ENCODE peak calls at places on chromosomes 2 and 18, in seven cellular contexts. One of them, this sample, is unnamed.

GRCh38 chr2:69177063-69177771 is 164.2 kb downstream of the ANTXR1 start:
- DNase-seq in CD8-positive, alpha-beta memory T cell: no peak
- DNase-seq in fibroblast of mammary gland: peak; percentile 88
- DNase-seq in tibial nerve: peak; percentile 31
- DNase-seq in uterus: peak; percentile 76
- DNase-seq in dorsolateral prefrontal cortex: peak; percentile 19
- DNase-seq in WERI-Rb-1: peak; percentile 93
- DNase-seq in this sample: no peak

GRCh38 chr18:79832169-79832568 is 34.4 kb downstream of the KCNG2 start:
- DNase-seq in CD8-positive, alpha-beta memory T cell: no peak
- DNase-seq in fibroblast of mammary gland: no peak
- DNase-seq in tibial nerve: no peak
- DNase-seq in uterus: no peak
- DNase-seq in dorsolateral prefrontal cortex: no peak
- DNase-seq in WERI-Rb-1: no peak
- DNase-seq in this sample: no peak

GRCh38 chr2:70671059-70671685 is 96.8 kb downstream of the ADD2 start:
- DNase-seq in CD8-positive, alpha-beta memory T cell: no peak
- DNase-seq in fibroblast of mammary gland: peak; percentile 7
- DNase-seq in tibial nerve: no peak
- DNase-seq in uterus: no peak
- DNase-seq in dorsolateral prefrontal cortex: no peak
- DNase-seq in WERI-Rb-1: no peak
- DNase-seq in this sample: no peak

GRCh38 chr2:26245810-26246209 is 1.1 kb downstream of the HADHB start:
- DNase-seq in CD8-positive, alpha-beta memory T cell: no peak
- DNase-seq in fibroblast of mammary gland: peak; percentile 30
- DNase-seq in tibial nerve: no peak
- DNase-seq in uterus: no peak
- DNase-seq in dorsolateral prefrontal cortex: no peak
- DNase-seq in WERI-Rb-1: no peak
- DNase-seq in this sample: no peak

GRCh38 chr2:215019085-215019484 is 119.3 kb downstream of the ABCA12 start:
- DNase-seq in CD8-positive, alpha-beta memory T cell: no peak
- DNase-seq in fibroblast of mammary gland: no peak
- DNase-seq in tibial nerve: no peak
- DNase-seq in uterus: no peak
- DNase-seq in dorsolateral prefrontal cortex: no peak
- DNase-seq in WERI-Rb-1: no peak
- DNase-seq in this sample: no peak

GRCh38 chr2:197863744-197864143 is 59.4 kb downstream of the PLCL1 start:
- DNase-seq in CD8-positive, alpha-beta memory T cell: no peak
- DNase-seq in fibroblast of mammary gland: no peak
- DNase-seq in tibial nerve: no peak
- DNase-seq in uterus: no peak
- DNase-seq in dorsolateral prefrontal cortex: no peak
- DNase-seq in WERI-Rb-1: no peak
- DNase-seq in this sample: no peak

GRCh38 chr2:39731546-39731945 is 47.5 kb downstream of the THUMPD2 start:
- DNase-seq in CD8-positive, alpha-beta memory T cell: no peak
- DNase-seq in fibroblast of mammary gland: no peak
- DNase-seq in tibial nerve: no peak
- DNase-seq in uterus: no peak
- DNase-seq in dorsolateral prefrontal cortex: no peak
- DNase-seq in WERI-Rb-1: no peak
- DNase-seq in this sample: no peak

GRCh38 chr2:240021488-240022104 is 3.5 kb downstream of the NDUFA10 start:
- DNase-seq in CD8-positive, alpha-beta memory T cell: peak; percentile 45
- DNase-seq in fibroblast of mammary gland: peak; percentile 52
- DNase-seq in tibial nerve: peak; percentile 51
- DNase-seq in uterus: peak; percentile 37
- DNase-seq in dorsolateral prefrontal cortex: peak; percentile 70
- DNase-seq in WERI-Rb-1: peak; percentile 80
- DNase-seq in this sample: peak; percentile 53

GRCh38 chr18:58526425-58527115 is 102.3 kb downstream of the ALPK2 start:
- DNase-seq in CD8-positive, alpha-beta memory T cell: no peak
- DNase-seq in fibroblast of mammary gland: no peak
- DNase-seq in tibial nerve: no peak
- DNase-seq in uterus: no peak
- DNase-seq in dorsolateral prefrontal cortex: no peak
- DNase-seq in WERI-Rb-1: no peak
- DNase-seq in this sample: no peak

GRCh38 chr2:8170552-8170951 is 511.3 kb upstream of the ID2 start:
- DNase-seq in CD8-positive, alpha-beta memory T cell: no peak
- DNase-seq in fibroblast of mammary gland: no peak
- DNase-seq in tibial nerve: no peak
- DNase-seq in uterus: no peak
- DNase-seq in dorsolateral prefrontal cortex: no peak
- DNase-seq in WERI-Rb-1: peak; percentile 76
- DNase-seq in this sample: no peak

GRCh38 chr2:127067620-127068350 is 39.2 kb downstream of the BIN1 start:
- DNase-seq in CD8-positive, alpha-beta memory T cell: peak; percentile 65
- DNase-seq in fibroblast of mammary gland: peak; percentile 74
- DNase-seq in tibial nerve: peak; percentile 73
- DNase-seq in uterus: peak; percentile 79
- DNase-seq in dorsolateral prefrontal cortex: peak; percentile 83
- DNase-seq in WERI-Rb-1: peak; percentile 88
- DNase-seq in this sample: peak; percentile 20

GRCh38 chr18:50614838-50615237 is 55.0 kb downstream of the MAPK4 start:
- DNase-seq in CD8-positive, alpha-beta memory T cell: no peak
- DNase-seq in fibroblast of mammary gland: peak; percentile 56
- DNase-seq in tibial nerve: peak; percentile 20
- DNase-seq in uterus: no peak
- DNase-seq in dorsolateral prefrontal cortex: no peak
- DNase-seq in WERI-Rb-1: no peak
- DNase-seq in this sample: no peak

GRCh38 chr2:105538840-105539239 is 140.0 kb upstream of the FHL2 start:
- DNase-seq in CD8-positive, alpha-beta memory T cell: no peak
- DNase-seq in fibroblast of mammary gland: no peak
- DNase-seq in tibial nerve: no peak
- DNase-seq in uterus: no peak
- DNase-seq in dorsolateral prefrontal cortex: no peak
- DNase-seq in WERI-Rb-1: no peak
- DNase-seq in this sample: no peak

GRCh38 chr18:52677991-52678390 is 338.0 kb downstream of the DCC start:
- DNase-seq in CD8-positive, alpha-beta memory T cell: no peak
- DNase-seq in fibroblast of mammary gland: no peak
- DNase-seq in tibial nerve: no peak
- DNase-seq in uterus: no peak
- DNase-seq in dorsolateral prefrontal cortex: no peak
- DNase-seq in WERI-Rb-1: no peak
- DNase-seq in this sample: no peak

GRCh38 chr2:207836526-207837133 is 66.9 kb upstream of the FZD5 start:
- DNase-seq in CD8-positive, alpha-beta memory T cell: no peak
- DNase-seq in fibroblast of mammary gland: no peak
- DNase-seq in tibial nerve: no peak
- DNase-seq in uterus: no peak
- DNase-seq in dorsolateral prefrontal cortex: no peak
- DNase-seq in WERI-Rb-1: no peak
- DNase-seq in this sample: no peak

GRCh38 chr2:28276076-28276618 is 116.5 kb upstream of the FOSL2 start:
- DNase-seq in CD8-positive, alpha-beta memory T cell: no peak
- DNase-seq in fibroblast of mammary gland: peak; percentile 99
- DNase-seq in tibial nerve: no peak
- DNase-seq in uterus: peak; percentile 58
- DNase-seq in dorsolateral prefrontal cortex: peak; percentile 48
- DNase-seq in WERI-Rb-1: no peak
- DNase-seq in this sample: no peak

GRCh38 chr2:101297383-101297782 is 11.1 kb downstream of the RNF149 start:
- DNase-seq in CD8-positive, alpha-beta memory T cell: no peak
- DNase-seq in fibroblast of mammary gland: no peak
- DNase-seq in tibial nerve: no peak
- DNase-seq in uterus: no peak
- DNase-seq in dorsolateral prefrontal cortex: no peak
- DNase-seq in WERI-Rb-1: no peak
- DNase-seq in this sample: no peak

GRCh38 chr2:101302016-101302415 is 6.5 kb downstream of the RNF149 start:
- DNase-seq in CD8-positive, alpha-beta memory T cell: no peak
- DNase-seq in fibroblast of mammary gland: no peak
- DNase-seq in tibial nerve: no peak
- DNase-seq in uterus: no peak
- DNase-seq in dorsolateral prefrontal cortex: no peak
- DNase-seq in WERI-Rb-1: no peak
- DNase-seq in this sample: no peak

GRCh38 chr2:101299601-101300000 is 8.9 kb downstream of the RNF149 start:
- DNase-seq in CD8-positive, alpha-beta memory T cell: no peak
- DNase-seq in fibroblast of mammary gland: no peak
- DNase-seq in tibial nerve: no peak
- DNase-seq in uterus: no peak
- DNase-seq in dorsolateral prefrontal cortex: no peak
- DNase-seq in WERI-Rb-1: no peak
- DNase-seq in this sample: no peak

GRCh38 chr2:101303688-101304087 is 4.8 kb downstream of the RNF149 start:
- DNase-seq in CD8-positive, alpha-beta memory T cell: no peak
- DNase-seq in fibroblast of mammary gland: no peak
- DNase-seq in tibial nerve: no peak
- DNase-seq in uterus: no peak
- DNase-seq in dorsolateral prefrontal cortex: no peak
- DNase-seq in WERI-Rb-1: no peak
- DNase-seq in this sample: no peak

DNA sequence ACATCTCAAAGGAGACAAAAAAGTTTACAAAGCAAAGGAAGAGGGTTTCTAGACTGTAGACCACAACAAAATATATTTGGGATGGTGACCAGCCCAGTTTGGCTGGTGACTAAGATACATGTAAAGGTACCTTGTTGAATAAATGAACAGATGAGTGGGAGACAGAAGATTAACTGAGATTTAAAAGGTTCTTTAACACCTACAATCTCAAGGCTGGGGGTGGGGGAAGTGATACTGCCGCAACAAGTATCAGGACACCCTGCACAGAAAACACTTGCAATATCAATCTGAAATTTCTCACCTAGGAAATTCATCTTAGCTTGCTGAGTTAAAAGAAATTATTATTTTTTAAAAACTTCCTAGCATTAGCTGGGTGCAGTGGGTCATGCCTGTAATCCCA is 8.3 kb downstream of the RNF149 start:
- DNase-seq in CD8-positive, alpha-beta memory T cell: no peak
- DNase-seq in fibroblast of mammary gland: no peak
- DNase-seq in tibial nerve: no peak
- DNase-seq in uterus: no peak
- DNase-seq in dorsolateral prefrontal cortex: no peak
- DNase-seq in WERI-Rb-1: peak; percentile 30
- DNase-seq in this sample: no peak
- H3K4me3 ChIP-seq in CD8-positive, alpha-beta memory T cell: no peak overlapping the region
- H3K4me3 ChIP-seq in fibroblast of mammary gland: no peak overlapping the region
- H3K4me3 ChIP-seq in tibial nerve: no peak overlapping the region
- H3K4me3 ChIP-seq in uterus: no peak overlapping the region
- H3K4me3 ChIP-seq in dorsolateral prefrontal cortex: no peak overlapping the region
- H3K4me3 ChIP-seq in WERI-Rb-1: no peak overlapping the region
- H3K4me3 ChIP-seq in this sample: no peak overlapping the region

GRCh38 chr2:238895361-238895882 is 47.5 kb downstream of the TWIST2 start:
- DNase-seq in CD8-positive, alpha-beta memory T cell: no peak
- DNase-seq in fibroblast of mammary gland: peak; percentile 70
- DNase-seq in tibial nerve: no peak
- DNase-seq in uterus: no peak
- DNase-seq in dorsolateral prefrontal cortex: no peak
- DNase-seq in WERI-Rb-1: no peak
- DNase-seq in this sample: no peak
- H3K4me3 ChIP-seq in CD8-positive, alpha-beta memory T cell: no peak overlapping the region
- H3K4me3 ChIP-seq in fibroblast of mammary gland: no peak overlapping the region
- H3K4me3 ChIP-seq in tibial nerve: no peak overlapping the region
- H3K4me3 ChIP-seq in uterus: no peak overlapping the region
- H3K4me3 ChIP-seq in dorsolateral prefrontal cortex: no peak overlapping the region
- H3K4me3 ChIP-seq in WERI-Rb-1: no peak overlapping the region
- H3K4me3 ChIP-seq in this sample: no peak overlapping the region

DNA sequence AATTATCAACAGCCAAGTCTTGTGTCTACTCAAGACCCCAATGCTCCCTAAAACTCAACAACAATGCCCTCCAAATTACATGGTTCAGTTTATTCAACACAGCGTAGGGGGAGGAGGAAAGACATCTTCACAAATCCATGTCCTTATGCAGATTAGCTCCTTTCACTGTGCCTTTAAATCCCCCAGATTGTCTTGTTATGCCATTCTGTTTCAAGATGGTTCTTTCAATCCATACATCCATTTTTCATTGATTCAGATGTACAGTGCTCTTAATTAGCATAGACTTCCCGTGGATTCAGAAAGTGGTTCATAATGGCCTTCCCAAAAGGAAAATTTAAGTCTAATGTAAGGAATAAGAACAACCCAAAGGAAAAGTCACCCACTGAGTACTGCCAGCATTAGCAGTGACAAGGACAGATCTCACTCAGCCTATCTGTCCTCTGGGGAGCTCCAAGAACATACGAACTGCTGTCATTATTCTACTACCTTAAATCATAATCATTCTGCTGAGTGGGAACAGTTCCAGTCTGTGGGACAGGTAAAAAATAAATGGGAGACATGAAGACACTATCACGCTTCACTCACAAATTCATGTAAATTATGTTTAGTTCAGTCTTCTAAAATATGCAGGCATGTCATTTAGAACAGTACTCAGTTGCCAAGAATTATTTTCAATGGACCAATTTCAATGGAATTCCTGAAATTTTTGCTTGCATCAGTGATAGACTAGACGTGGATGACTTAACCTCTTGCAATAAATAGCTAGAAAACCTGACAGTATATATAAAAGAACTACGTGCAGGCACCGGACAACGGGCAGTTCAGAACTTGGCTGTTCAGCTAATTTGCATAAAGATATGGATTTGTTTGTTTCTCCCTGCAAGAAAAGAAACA is 58.9 kb upstream of the RNU4ATAC start:
- DNase-seq in CD8-positive, alpha-beta memory T cell: no peak
- DNase-seq in fibroblast of mammary gland: peak; percentile 39
- DNase-seq in tibial nerve: no peak
- DNase-seq in uterus: no peak
- DNase-seq in dorsolateral prefrontal cortex: no peak
- DNase-seq in WERI-Rb-1: no peak
- DNase-seq in this sample: no peak
- H3K4me3 ChIP-seq in CD8-positive, alpha-beta memory T cell: no peak overlapping the region
- H3K4me3 ChIP-seq in fibroblast of mammary gland: no peak overlapping the region
- H3K4me3 ChIP-seq in tibial nerve: no peak overlapping the region
- H3K4me3 ChIP-seq in uterus: no peak overlapping the region
- H3K4me3 ChIP-seq in dorsolateral prefrontal cortex: no peak overlapping the region
- H3K4me3 ChIP-seq in WERI-Rb-1: no peak overlapping the region
- H3K4me3 ChIP-seq in this sample: no peak overlapping the region

DNA sequence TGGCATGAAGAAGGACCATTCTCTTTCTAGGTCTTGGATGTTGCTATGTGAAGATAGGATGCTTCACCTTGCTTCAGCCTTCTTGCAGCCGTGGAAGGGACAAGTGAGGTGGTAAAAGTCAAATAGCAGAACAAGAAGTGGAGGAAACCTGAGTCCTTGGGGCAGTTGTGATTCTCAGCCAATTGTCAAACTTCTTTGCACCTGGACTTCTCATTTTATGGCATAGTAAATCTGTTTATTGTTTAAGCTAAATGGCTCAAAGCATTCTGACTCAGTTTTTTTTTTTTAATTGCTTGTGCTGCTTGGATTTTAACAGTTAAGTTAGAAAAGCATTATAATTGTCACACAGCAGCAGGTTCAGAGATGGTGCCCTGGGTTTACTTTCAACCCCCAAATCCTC is 33.0 kb upstream of the ST6GAL2 start:
- DNase-seq in CD8-positive, alpha-beta memory T cell: no peak
- DNase-seq in fibroblast of mammary gland: no peak
- DNase-seq in tibial nerve: no peak
- DNase-seq in uterus: no peak
- DNase-seq in dorsolateral prefrontal cortex: no peak
- DNase-seq in WERI-Rb-1: no peak
- DNase-seq in this sample: no peak
- H3K4me3 ChIP-seq in CD8-positive, alpha-beta memory T cell: no peak overlapping the region
- H3K4me3 ChIP-seq in fibroblast of mammary gland: no peak overlapping the region
- H3K4me3 ChIP-seq in tibial nerve: no peak overlapping the region
- H3K4me3 ChIP-seq in uterus: no peak overlapping the region
- H3K4me3 ChIP-seq in dorsolateral prefrontal cortex: no peak overlapping the region
- H3K4me3 ChIP-seq in WERI-Rb-1: no peak overlapping the region
- H3K4me3 ChIP-seq in this sample: no peak overlapping the region

This sample was measured in effector memory CD4-positive, alpha-beta T cell.